ENCODE peak calls at places on chromosome 17, in four cellular contexts. One of them, this sample, is unnamed. For H3K4me1, the result is how much of the 10 kb centered on the place peaks cover.

GRCh38 chr17:9862191-9862590 is 36.5 kb downstream of the GLP2R start:
- DNase-seq in IMR-90: peak
- DNase-seq in right lobe of liver: no peak
- DNase-seq in left ventricle myocardium inferior: no peak
- DNase-seq in this sample: no peak

GRCh38 chr17:75773121-75773807 is 8.3 kb upstream of the GALK1 start:
- DNase-seq in IMR-90: no peak
- DNase-seq in right lobe of liver: no peak
- DNase-seq in left ventricle myocardium inferior: no peak
- DNase-seq in this sample: peak

GRCh38 chr17:7857724-7858486 is at the start of gene CYB5D1:
- DNase-seq in IMR-90: peak
- DNase-seq in right lobe of liver: peak
- DNase-seq in left ventricle myocardium inferior: peak
- DNase-seq in this sample: peak

GRCh38 chr17:74443516-74444296 is 11.8 kb downstream of the GPRC5C start:
- DNase-seq in IMR-90: no peak
- DNase-seq in right lobe of liver: peak
- DNase-seq in left ventricle myocardium inferior: no peak
- DNase-seq in this sample: no peak

GRCh38 chr17:12107905-12108304 is 87.2 kb downstream of the MAP2K4 start:
- DNase-seq in IMR-90: peak
- DNase-seq in right lobe of liver: no peak
- DNase-seq in left ventricle myocardium inferior: no peak
- DNase-seq in this sample: no peak

GRCh38 chr17:55731586-55732250 is 9.1 kb upstream of the TMEM100 start:
- DNase-seq in IMR-90: peak
- DNase-seq in right lobe of liver: peak
- DNase-seq in left ventricle myocardium inferior: peak
- DNase-seq in this sample: no peak

GRCh38 chr17:61398721-61399130 is 917 bp upstream of the TBX2 start:
- DNase-seq in IMR-90: peak
- DNase-seq in right lobe of liver: peak
- DNase-seq in left ventricle myocardium inferior: no peak
- DNase-seq in this sample: no peak

GRCh38 chr17:75878174-75878998 is at the start of gene TRIM47:
- DNase-seq in IMR-90: peak
- DNase-seq in right lobe of liver: peak
- DNase-seq in left ventricle myocardium inferior: peak
- DNase-seq in this sample: peak

GRCh38 chr17:72724375-72724774 is 368.1 kb downstream of the SLC39A11 start:
- DNase-seq in IMR-90: peak
- DNase-seq in right lobe of liver: no peak
- DNase-seq in left ventricle myocardium inferior: no peak
- DNase-seq in this sample: no peak

DNA sequence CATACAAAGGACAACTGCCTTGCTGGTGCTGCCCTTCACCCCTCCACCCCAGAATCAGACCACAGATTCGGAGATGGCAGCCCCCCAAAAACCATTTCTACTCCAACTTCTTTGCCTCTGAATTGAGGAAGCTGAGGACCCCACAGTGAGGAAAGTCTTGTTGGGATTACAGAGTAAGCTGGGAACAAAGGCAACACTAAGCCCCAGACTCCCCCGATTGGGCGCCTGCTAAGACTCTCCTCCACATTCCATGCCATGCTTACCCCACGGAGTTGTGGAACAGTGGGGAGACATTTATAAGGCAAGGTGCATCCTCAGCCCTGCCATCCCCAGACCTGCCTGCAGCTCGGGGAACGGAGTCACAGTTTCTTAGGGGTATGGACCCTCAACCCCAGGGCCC is 1.9 kb downstream of the GIT1 start:
- DNase-seq in IMR-90: no peak
- DNase-seq in right lobe of liver: peak
- DNase-seq in left ventricle myocardium inferior: no peak
- DNase-seq in this sample: no peak
- H3K4me3 ChIP-seq in IMR-90: no peak
- H3K4me3 ChIP-seq in right lobe of liver: no peak
- H3K4me3 ChIP-seq in left ventricle myocardium inferior: peak
- H3K4me3 ChIP-seq in this sample: no peak

DNA sequence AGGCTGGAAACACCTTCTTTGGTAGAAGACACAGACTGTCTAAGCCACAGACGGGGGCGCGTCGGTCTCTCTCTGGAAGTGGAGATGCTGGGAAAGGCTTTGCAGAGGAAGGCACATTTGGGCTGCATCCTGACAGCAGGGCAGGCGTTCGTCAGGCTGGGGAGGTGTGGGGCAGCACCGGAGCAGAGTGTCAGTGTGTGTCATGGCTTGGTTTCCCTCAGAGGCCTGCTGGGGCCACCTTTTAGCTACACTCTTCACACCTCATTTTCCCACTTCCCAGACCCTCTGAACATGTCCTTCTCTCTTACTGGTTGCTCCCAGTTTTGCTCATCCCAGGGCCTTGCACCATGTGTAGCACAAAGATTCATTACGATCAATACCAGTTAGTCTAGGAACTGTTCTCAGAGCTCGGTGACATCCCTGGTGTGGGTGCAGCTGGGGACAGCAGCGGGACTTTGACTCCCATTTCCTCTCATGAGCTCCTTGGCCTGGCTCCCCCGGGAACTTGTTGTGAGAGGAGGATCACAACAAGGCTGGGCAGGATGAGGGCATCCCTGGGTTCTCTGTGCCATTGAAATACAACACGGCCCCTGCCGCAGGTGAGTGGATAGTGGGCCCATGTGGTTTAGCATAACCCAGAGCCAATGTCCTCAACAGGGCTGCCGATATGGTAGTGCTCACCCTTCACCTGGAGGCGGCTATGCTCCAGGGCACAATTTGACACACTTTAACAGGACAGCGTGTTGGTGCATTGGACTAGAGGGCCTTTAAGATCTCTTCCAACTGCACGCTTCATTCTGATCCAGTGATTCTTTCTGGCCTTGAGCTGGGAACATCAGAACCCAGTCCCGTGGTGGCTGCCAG is 33.0 kb downstream of the SMARCE1 start:
- DNase-seq in IMR-90: no peak
- DNase-seq in right lobe of liver: no peak
- DNase-seq in left ventricle myocardium inferior: no peak
- DNase-seq in this sample: no peak
- H3K4me1 ChIP-seq in IMR-90: under half
- H3K4me1 ChIP-seq in right lobe of liver: under half
- H3K4me1 ChIP-seq in left ventricle myocardium inferior: under half
- H3K4me1 ChIP-seq in this sample: under half

GRCh38 chr17:82566129-82566995 is 46.8 kb downstream of the FOXK2 start:
- DNase-seq in IMR-90: no peak
- DNase-seq in right lobe of liver: no peak
- DNase-seq in left ventricle myocardium inferior: no peak
- DNase-seq in this sample: no peak
- H3K4me3 ChIP-seq in IMR-90: no peak
- H3K4me3 ChIP-seq in right lobe of liver: no peak
- H3K4me3 ChIP-seq in left ventricle myocardium inferior: no peak
- H3K4me3 ChIP-seq in this sample: no peak

GRCh38 chr17:77407321-77408277 is 266.8 kb downstream of the SEC14L1 start:
- DNase-seq in IMR-90: no peak
- DNase-seq in right lobe of liver: no peak
- DNase-seq in left ventricle myocardium inferior: no peak
- DNase-seq in this sample: no peak

GRCh38 chr17:77405867-77406513 is 265.2 kb downstream of the SEC14L1 start:
- DNase-seq in IMR-90: no peak
- DNase-seq in right lobe of liver: no peak
- DNase-seq in left ventricle myocardium inferior: no peak
- DNase-seq in this sample: peak

GRCh38 chr17:77403854-77404253 is 263.1 kb downstream of the SEC14L1 start:
- DNase-seq in IMR-90: no peak
- DNase-seq in right lobe of liver: no peak
- DNase-seq in left ventricle myocardium inferior: no peak
- DNase-seq in this sample: no peak

GRCh38 chr17:77402159-77402731 is 261.5 kb downstream of the SEC14L1 start:
- DNase-seq in IMR-90: no peak
- DNase-seq in right lobe of liver: no peak
- DNase-seq in left ventricle myocardium inferior: no peak
- DNase-seq in this sample: no peak

GRCh38 chr17:77404812-77405581 is 264.2 kb downstream of the SEC14L1 start:
- DNase-seq in IMR-90: peak
- DNase-seq in right lobe of liver: peak
- DNase-seq in left ventricle myocardium inferior: peak
- DNase-seq in this sample: peak
- H3K4me1 ChIP-seq in IMR-90: half or more
- H3K4me1 ChIP-seq in right lobe of liver: under half
- H3K4me1 ChIP-seq in left ventricle myocardium inferior: half or more
- H3K4me1 ChIP-seq in this sample: half or more

GRCh38 chr17:869567-870530 is 87.7 kb downstream of the MRM3 start:
- DNase-seq in IMR-90: peak
- DNase-seq in right lobe of liver: no peak
- DNase-seq in left ventricle myocardium inferior: peak
- DNase-seq in this sample: no peak
- H3K4me3 ChIP-seq in IMR-90: no peak
- H3K4me3 ChIP-seq in right lobe of liver: no peak
- H3K4me3 ChIP-seq in left ventricle myocardium inferior: peak
- H3K4me3 ChIP-seq in this sample: no peak

DNA sequence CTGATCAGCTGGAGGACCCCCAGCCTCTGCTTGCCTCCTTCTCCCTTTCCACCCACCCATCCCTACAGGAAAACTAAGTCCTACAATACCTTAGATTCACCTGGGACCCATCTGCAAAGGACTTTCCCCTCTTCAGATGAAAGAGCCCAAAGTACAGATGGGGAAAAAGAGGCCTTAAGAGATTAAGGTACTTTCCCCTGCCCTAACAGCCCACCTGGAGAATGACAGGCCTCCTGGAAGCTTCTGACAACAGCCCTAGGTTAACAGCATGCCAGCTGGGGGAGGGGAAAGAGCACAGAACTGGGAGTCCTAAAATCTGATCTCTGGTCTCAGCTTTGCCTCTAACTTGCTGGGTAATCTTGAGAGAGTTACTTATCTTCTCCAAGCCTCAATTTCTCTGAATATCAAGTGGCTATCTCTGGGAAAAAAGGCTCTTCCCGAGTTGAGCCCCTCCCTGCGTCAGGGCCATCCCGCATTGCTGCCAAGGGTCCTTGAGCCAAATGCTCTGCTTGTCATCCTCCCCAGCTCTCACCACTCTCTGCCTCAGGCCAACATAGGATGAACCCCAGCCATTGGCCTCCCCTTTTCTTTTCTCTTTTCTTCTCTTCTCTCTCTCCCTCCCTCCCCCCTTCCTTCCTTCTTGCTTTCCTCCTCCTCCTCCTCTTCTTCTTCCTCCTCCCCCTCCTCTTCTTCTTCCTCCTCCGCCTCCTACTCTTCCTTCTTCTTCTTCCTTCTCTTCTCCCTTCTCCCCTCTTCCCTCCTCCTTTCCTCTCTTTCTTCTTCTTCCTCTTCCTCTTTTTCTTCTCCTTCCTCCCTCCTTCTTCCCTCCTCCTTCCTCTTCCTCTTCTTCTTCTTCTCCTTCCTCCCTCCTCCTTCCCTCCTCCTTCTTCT is 22.5 kb upstream of the SP6 start:
- DNase-seq in IMR-90: no peak
- DNase-seq in right lobe of liver: no peak
- DNase-seq in left ventricle myocardium inferior: no peak
- DNase-seq in this sample: peak
- H3K4me1 ChIP-seq in IMR-90: under half
- H3K4me1 ChIP-seq in right lobe of liver: under half
- H3K4me1 ChIP-seq in left ventricle myocardium inferior: under half
- H3K4me1 ChIP-seq in this sample: under half

GRCh38 chr17:34712481-34713195 is 133.3 kb downstream of the TMEM132E start:
- DNase-seq in IMR-90: no peak
- DNase-seq in right lobe of liver: no peak
- DNase-seq in left ventricle myocardium inferior: no peak
- DNase-seq in this sample: no peak
- H3K4me3 ChIP-seq in IMR-90: no peak
- H3K4me3 ChIP-seq in right lobe of liver: no peak
- H3K4me3 ChIP-seq in left ventricle myocardium inferior: no peak
- H3K4me3 ChIP-seq in this sample: no peak

GRCh38 chr17:32445075-32445427 is 741 bp downstream of the PSMD11 start:
- DNase-seq in IMR-90: peak
- DNase-seq in right lobe of liver: peak
- DNase-seq in left ventricle myocardium inferior: no peak
- DNase-seq in this sample: no peak

GRCh38 chr17:32445497-32445896 is 1.2 kb downstream of the PSMD11 start:
- DNase-seq in IMR-90: no peak
- DNase-seq in right lobe of liver: no peak
- DNase-seq in left ventricle myocardium inferior: no peak
- DNase-seq in this sample: no peak

GRCh38 chr17:32443827-32444300 is 446 bp upstream of the PSMD11 start:
- DNase-seq in IMR-90: no peak
- DNase-seq in right lobe of liver: no peak
- DNase-seq in left ventricle myocardium inferior: no peak
- DNase-seq in this sample: no peak

GRCh38 chr17:32445976-32446375 is 1.7 kb downstream of the PSMD11 start:
- DNase-seq in IMR-90: peak
- DNase-seq in right lobe of liver: no peak
- DNase-seq in left ventricle myocardium inferior: no peak
- DNase-seq in this sample: no peak

DNA sequence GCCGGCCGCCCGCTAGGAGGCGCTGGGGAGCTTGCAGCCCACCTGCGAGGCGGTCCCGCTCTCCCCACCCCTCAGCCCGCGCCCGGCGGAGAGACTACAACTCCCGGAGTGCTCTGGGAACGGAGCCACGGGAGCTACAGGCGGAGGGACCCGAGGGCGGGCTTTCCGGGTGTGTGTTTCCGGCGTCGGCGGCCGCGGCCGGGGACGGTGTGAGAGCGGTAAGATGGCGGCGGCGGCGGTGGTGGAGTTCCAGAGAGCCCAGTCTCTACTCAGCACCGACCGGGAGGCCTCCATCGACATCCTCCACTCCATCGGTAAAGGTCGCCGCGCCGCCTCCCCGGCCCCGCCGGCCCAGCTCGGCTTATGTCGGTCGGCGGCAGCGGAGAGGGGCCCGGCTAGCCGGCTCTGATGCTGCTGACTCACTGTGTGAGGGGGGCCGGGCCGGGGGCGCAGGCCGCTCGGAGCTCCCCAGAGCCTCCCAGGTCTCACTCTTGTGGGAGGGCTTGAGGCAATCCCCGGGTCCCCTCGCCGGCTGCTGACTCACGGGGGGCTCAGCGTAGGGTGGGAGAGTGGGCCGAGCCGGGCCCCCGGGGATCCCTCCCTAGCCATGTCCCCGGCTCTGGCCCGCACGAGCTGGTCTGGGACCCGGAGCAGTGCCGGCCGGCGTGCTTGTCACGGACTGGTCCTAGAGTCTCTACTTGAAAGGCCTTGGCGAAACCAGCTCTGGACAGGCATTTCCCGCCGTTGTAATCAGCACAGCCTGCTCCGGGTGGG is at the start of gene PSMD11:
- DNase-seq in IMR-90: peak
- DNase-seq in right lobe of liver: peak
- DNase-seq in left ventricle myocardium inferior: peak
- DNase-seq in this sample: peak
- H3K4me1 ChIP-seq in IMR-90: under half
- H3K4me1 ChIP-seq in right lobe of liver: under half
- H3K4me1 ChIP-seq in left ventricle myocardium inferior: under half
- H3K4me1 ChIP-seq in this sample: half or more